ENCODE peak calls at places on chromosome 7, in nine cellular contexts. W is CD8-positive, alpha-beta memory T cell; Q is stomach; S is left ventricle myocardium inferior; V is transverse colon; I is mesendoderm; A is heart left ventricle; Y is thyroid gland; T is thoracic aorta. B is an unnamed sample.

GRCh38 chr7:76303829-76304505 is 1.5 kb downstream of the HSPB1 start:
- DNase-seq in W (no peak), Q (no peak), S (no peak), V (no peak), I (no peak), A (no peak), Y (no peak), T (no peak), B (no peak)

GRCh38 chr7:46859963-46860475 is 721.9 kb downstream of the TNS3 start:
- DNase-seq in W (no peak), Q (no peak), S (no peak), V (no peak), I (no peak), A (no peak), Y (no peak), T (no peak), B (no peak)

GRCh38 chr7:112260941-112261340 is 54.4 kb downstream of the ZNF277 start:
- DNase-seq in W (no peak), Q (no peak), S (no peak), V (no peak), I (peak; percentile 33), A (no peak), Y (no peak), T (no peak), B (no peak)

GRCh38 chr7:122123746-122124145 is 20.3 kb downstream of the AASS start:
- DNase-seq in W (no peak), Q (no peak), S (no peak), V (no peak), I (no peak), A (no peak), Y (no peak), T (no peak), B (no peak)

GRCh38 chr7:25851332-25852248 is 300.4 kb upstream of the NFE2L3 start:
- DNase-seq in W (no peak), Q (peak; percentile 80), S (peak; percentile 79), V (peak; percentile 91), I (peak; percentile 86), A (peak; percentile 81), Y (peak; percentile 81), T (peak; percentile 57), B (peak; percentile 66)

GRCh38 chr7:103857435-103857834 is 132.0 kb downstream of the RELN start:
- DNase-seq in W (no peak), Q (no peak), S (no peak), V (no peak), I (peak; percentile 31), A (no peak), Y (no peak), T (no peak), B (no peak)

GRCh38 chr7:149822353-149822943 is 15.7 kb upstream of the ZNF862 start:
- DNase-seq in W (no peak), Q (no peak), S (peak; percentile 7), V (no peak), I (no peak), A (no peak), Y (no peak), T (no peak), B (no peak)

GRCh38 chr7:24717247-24717622 is 40.0 kb downstream of the GSDME start:
- DNase-seq in W (no peak), Q (no peak), S (no peak), V (no peak), I (no peak), A (no peak), Y (no peak), T (no peak), B (no peak)

GRCh38 chr7:2060701-2061100 is 172.0 kb downstream of the MAD1L1 start:
- DNase-seq in W (no peak), Q (no peak), S (no peak), V (no peak), I (no peak), A (no peak), Y (no peak), T (no peak), B (no peak)

GRCh38 chr7:41771717-41772116 is 68.8 kb upstream of the INHBA start:
- DNase-seq in W (no peak), Q (no peak), S (no peak), V (no peak), I (peak; percentile 68), A (no peak), Y (no peak), T (no peak), B (no peak)

GRCh38 chr7:78224923-78225322 is 426.4 kb downstream of the PHTF2 start:
- DNase-seq in W (no peak), Q (no peak), S (no peak), V (no peak), I (no peak), A (no peak), Y (no peak), T (no peak), B (no peak)

GRCh38 chr7:114921636-114922150 is at the start of gene MDFIC:
- DNase-seq in W (peak; percentile 29), Q (no peak), S (no peak), V (peak; percentile 38), I (no peak), A (peak; percentile 68), Y (peak; percentile 42), T (no peak), B (no peak)

GRCh38 chr7:7190142-7190541 is 7.8 kb downstream of the C1GALT1 start:
- DNase-seq in W (no peak), Q (no peak), S (no peak), V (no peak), I (peak; percentile 93), A (no peak), Y (no peak), T (no peak), B (no peak)
- H3K36me3 ChIP-seq in W (no peaks in the 10 kb centered on the region), Q (peaks cover 3% of the 10 kb centered on the region), S (no peaks in the 10 kb centered on the region), V (no peaks in the 10 kb centered on the region), I (no peaks in the 10 kb centered on the region), A (no peaks in the 10 kb centered on the region), Y (no peaks in the 10 kb centered on the region), T (no peaks in the 10 kb centered on the region), B (no peaks in the 10 kb centered on the region)

GRCh38 chr7:27160147-27160545 is 3.7 kb upstream of the HOXA7 start:
- DNase-seq in W (no peak), Q (no peak), S (peak; percentile 14), V (peak; percentile 37), I (no peak), A (no peak), Y (no peak), T (no peak), B (no peak)

GRCh38 chr7:27156901-27157716 is 634 bp upstream of the HOXA7 start:
- DNase-seq in W (no peak), Q (peak; percentile 17), S (no peak), V (peak; percentile 22), I (no peak), A (no peak), Y (no peak), T (no peak), B (no peak)

GRCh38 chr7:27159278-27160146 is 3.0 kb upstream of the HOXA7 start:
- DNase-seq in W (no peak), Q (no peak), S (peak; percentile 7), V (peak; percentile 19), I (no peak), A (no peak), Y (no peak), T (no peak), B (no peak)

GRCh38 chr7:27157717-27158431 is 1.4 kb upstream of the HOXA7 start:
- DNase-seq in W (no peak), Q (peak; percentile 11), S (no peak), V (peak; percentile 65), I (no peak), A (no peak), Y (no peak), T (no peak), B (no peak)

GRCh38 chr7:27158436-27159277 is 2.2 kb upstream of the HOXA7 start:
- DNase-seq in W (no peak), Q (no peak), S (no peak), V (peak; percentile 33), I (no peak), A (no peak), Y (no peak), T (no peak), B (no peak)
- H3K27me3 ChIP-seq in W (peaks cover 83% of the 10 kb centered on the region), Q (peaks cover 100% of the 10 kb centered on the region), S (peaks cover 100% of the 10 kb centered on the region), V (peaks cover 37% of the 10 kb centered on the region), I (peaks cover 90% of the 10 kb centered on the region), A (peaks cover 99% of the 10 kb centered on the region), Y (peaks cover 67% of the 10 kb centered on the region), T (no peaks in the 10 kb centered on the region), B (peaks cover 16% of the 10 kb centered on the region)

GRCh38 chr7:7944619-7945282 is 23.8 kb upstream of the GLCCI1 start:
- DNase-seq in W (peak; percentile 73), Q (peak; percentile 32), S (no peak), V (peak; percentile 69), I (peak; percentile 9), A (no peak), Y (no peak), T (no peak), B (peak; percentile 51)
- H3K27ac ChIP-seq in W (peak overlapping the region; percentile 43), Q (peak overlapping the region; percentile 33), S (no peak overlapping the region), V (peak overlapping the region; percentile 44), I (no peak overlapping the region), A (no peak overlapping the region), Y (no peak overlapping the region), T (no peak overlapping the region), B (peak overlapping the region; percentile 55)

GRCh38 chr7:44394112-44394447 is 68.7 kb upstream of the CAMK2B start:
- DNase-seq in W (no peak), Q (no peak), S (no peak), V (no peak), I (no peak), A (no peak), Y (no peak), T (no peak), B (no peak)
- H3K36me3 ChIP-seq in W (peaks cover 17% of the 10 kb centered on the region), Q (peaks cover 84% of the 10 kb centered on the region), S (peaks cover 40% of the 10 kb centered on the region), V (no peaks in the 10 kb centered on the region), I (peaks cover 10% of the 10 kb centered on the region), A (peaks cover 41% of the 10 kb centered on the region), Y (peaks cover 34% of the 10 kb centered on the region), T (peaks cover 5% of the 10 kb centered on the region), B (no peaks in the 10 kb centered on the region)